ENCODE peak calls at places on chromosomes 4 and X, in six cellular contexts. M, E, Y, W, T and V are unnamed samples.

GRCh38 chr4:168524006-168524405 is 27.2 kb downstream of the PALLD start:
- DNase-seq in M (no peak), E (peak), Y (no peak), W (no peak), T (no peak), V (no peak)

GRCh38 chr4:124753941-124754581 is 41.5 kb upstream of the ANKRD50 start:
- DNase-seq in M (no peak), E (no peak), Y (no peak), W (no peak), T (no peak), V (no peak)

GRCh38 chrX:17697191-17697590 is 40.1 kb upstream of the SCML1 start:
- DNase-seq in M (no peak), E (peak), Y (no peak), W (no peak), T (no peak), V (peak)

GRCh38 chr4:173218411-173219125 is 50.0 kb downstream of the GALNT7 start:
- DNase-seq in M (no peak), E (peak), Y (no peak), W (peak), T (no peak), V (no peak)

GRCh38 chr4:145815626-145816025 is 123.0 kb downstream of the ZNF827 start:
- DNase-seq in M (no peak), E (peak), Y (no peak), W (no peak), T (no peak), V (no peak)

GRCh38 chr4:47990145-47990544 is 26.3 kb downstream of the CNGA1 start:
- DNase-seq in M (no peak), E (no peak), Y (no peak), W (no peak), T (no peak), V (no peak)

GRCh38 chrX:23742174-23742692 is 843 bp downstream of the ACOT9 start:
- DNase-seq in M (no peak), E (peak), Y (peak), W (no peak), T (no peak), V (no peak)

GRCh38 chr4:147863111-147863747 is 131.3 kb downstream of the ARHGAP10 start:
- DNase-seq in M (no peak), E (no peak), Y (no peak), W (no peak), T (no peak), V (no peak)

GRCh38 chr4:182748949-182749348 is 168.2 kb downstream of the DCTD start:
- DNase-seq in M (no peak), E (peak), Y (no peak), W (no peak), T (no peak), V (no peak)

GRCh38 chr4:19729873-19730735 is 521.6 kb upstream of the SLIT2 start:
- DNase-seq in M (no peak), E (peak), Y (no peak), W (no peak), T (no peak), V (no peak)

GRCh38 chr4:78971326-78971725 is 32.1 kb upstream of the PAQR3 start:
- DNase-seq in M (no peak), E (no peak), Y (no peak), W (no peak), T (no peak), V (peak)

GRCh38 chrX:23634181-23634580 is 33.1 kb upstream of the PRDX4 start:
- DNase-seq in M (no peak), E (peak), Y (no peak), W (no peak), T (no peak), V (no peak)

GRCh38 chrX:153766871-153767673 is 3.0 kb downstream of the PLXNB3 start:
- DNase-seq in M (no peak), E (no peak), Y (no peak), W (no peak), T (no peak), V (no peak)

GRCh38 chr4:184310171-184310567 is 92.5 kb upstream of the ENPP6 start:
- DNase-seq in M (no peak), E (no peak), Y (peak), W (no peak), T (no peak), V (no peak)

GRCh38 chr4:153326513-153326912 is 18.0 kb upstream of the MND1 start:
- DNase-seq in M (no peak), E (peak), Y (no peak), W (no peak), T (no peak), V (no peak)

GRCh38 chr4:1463927-1464540 is 57.8 kb upstream of the NKX1-1 start:
- DNase-seq in M (no peak), E (no peak), Y (no peak), W (no peak), T (no peak), V (no peak)

GRCh38 chr4:18022572-18023039 is 1.1 kb upstream of the LCORL start:
- DNase-seq in M (peak), E (peak), Y (no peak), W (no peak), T (no peak), V (peak)

GRCh38 chrX:103338663-103339062 is 8.6 kb downstream of the TCEAL7 start:
- DNase-seq in M (peak), E (no peak), Y (no peak), W (no peak), T (no peak), V (peak)

GRCh38 chr4:128757712-128758111 is 51.8 kb upstream of the JADE1 start:
- DNase-seq in M (peak), E (peak), Y (no peak), W (no peak), T (no peak), V (peak)

GRCh38 chr4:74545488-74545887 is 100.6 kb downstream of the AREG start:
- DNase-seq in M (no peak), E (peak), Y (no peak), W (no peak), T (no peak), V (no peak)

GRCh38 chr4:159600102-159600501 is 497.2 kb downstream of the RAPGEF2 start:
- DNase-seq in M (no peak), E (no peak), Y (no peak), W (no peak), T (no peak), V (no peak)

GRCh38 chrX:47093248-47093647 is 15.0 kb downstream of the RGN start:
- DNase-seq in M (peak), E (peak), Y (peak), W (peak), T (no peak), V (peak)

GRCh38 chr4:16836324-16836723 is 62.1 kb downstream of the LDB2 start:
- DNase-seq in M (no peak), E (no peak), Y (no peak), W (no peak), T (no peak), V (no peak)

GRCh38 chrX:54825716-54826428 is 18.3 kb downstream of the MAGED2 start:
- DNase-seq in M (no peak), E (no peak), Y (peak), W (no peak), T (no peak), V (no peak)

GRCh38 chr4:96766359-96766758 is 926.5 kb downstream of the PDHA2 start:
- DNase-seq in M (no peak), E (peak), Y (no peak), W (no peak), T (no peak), V (no peak)

GRCh38 chr4:144169211-144169610 is 28.7 kb upstream of the GYPA start:
- DNase-seq in M (no peak), E (no peak), Y (no peak), W (no peak), T (no peak), V (no peak)

GRCh38 chr4:169416997-169417396 is 146.2 kb upstream of the SH3RF1 start:
- DNase-seq in M (no peak), E (no peak), Y (no peak), W (no peak), T (no peak), V (peak)

GRCh38 chrX:69215161-69215560 is 49.9 kb upstream of the PJA1 start:
- DNase-seq in M (no peak), E (no peak), Y (no peak), W (no peak), T (no peak), V (no peak)

GRCh38 chrX:39327255-39327654 is 526.0 kb downstream of the MID1IP1 start:
- DNase-seq in M (no peak), E (no peak), Y (peak), W (no peak), T (no peak), V (no peak)

GRCh38 chrX:153450949-153451277 is 5.1 kb upstream of the TREX2 start:
- DNase-seq in M (no peak), E (no peak), Y (no peak), W (no peak), T (no peak), V (no peak)

GRCh38 chrX:71282514-71283408 is 674 bp upstream of the NONO start:
- DNase-seq in M (peak), E (peak), Y (peak), W (no peak), T (no peak), V (peak)

GRCh38 chrX:55801811-55802210 is 84.3 kb downstream of the RRAGB start:
- DNase-seq in M (no peak), E (no peak), Y (no peak), W (no peak), T (no peak), V (no peak)

GRCh38 chr4:177356191-177356590 is 46.5 kb downstream of the NEIL3 start:
- DNase-seq in M (no peak), E (no peak), Y (no peak), W (no peak), T (no peak), V (no peak)